ENCODE peak calls at places on chromosomes 2 and 18, in six cellular contexts. M is T-helper 17 cell, G is A172, T is Karpas-422, Q is AG04449, N is GM06990. J is an unnamed sample.

GRCh38 chr2:157620956-157621355 is 7.7 kb downstream of the ACVR1C start:
- DNase-seq in M (no peak), G (no peak), T (no peak), Q (peak; percentile 14), N (no peak), J (no peak)

GRCh38 chr2:12412898-12413305 is 303.8 kb upstream of the TRIB2 start:
- DNase-seq in M (no peak), G (peak; percentile 86), T (no peak), Q (no peak), N (peak; percentile 56), J (no peak)

GRCh38 chr2:236238756-236239155 is 25.4 kb downstream of the ASB18 start:
- DNase-seq in M (no peak), G (no peak), T (no peak), Q (no peak), N (no peak), J (no peak)

GRCh38 chr2:1154710-1155594 is 204.3 kb downstream of the SNTG2 start:
- DNase-seq in M (no peak), G (no peak), T (no peak), Q (no peak), N (no peak), J (no peak)

GRCh38 chr2:165837122-165837521 is 43.1 kb upstream of the GALNT3 start:
- DNase-seq in M (no peak), G (peak; percentile 73), T (no peak), Q (peak; percentile 14), N (no peak), J (peak; percentile 47)

GRCh38 chr2:218261424-218262273 is 834 bp downstream of the GPBAR1 start:
- DNase-seq in M (no peak), G (no peak), T (peak; percentile 65), Q (no peak), N (no peak), J (no peak)

GRCh38 chr2:158729873-158730620 is 65.1 kb upstream of the DAPL1 start:
- DNase-seq in M (no peak), G (no peak), T (no peak), Q (no peak), N (no peak), J (no peak)

GRCh38 chr2:221429741-221430491 is 142.2 kb downstream of the EPHA4 start:
- DNase-seq in M (no peak), G (no peak), T (no peak), Q (no peak), N (no peak), J (no peak)

GRCh38 chr2:28283861-28284260 is 108.8 kb upstream of the FOSL2 start:
- DNase-seq in M (no peak), G (no peak), T (no peak), Q (no peak), N (no peak), J (no peak)

GRCh38 chr18:7945882-7946281 is 378.8 kb downstream of the PTPRM start:
- DNase-seq in M (no peak), G (peak; percentile 79), T (no peak), Q (peak; percentile 82), N (no peak), J (peak; percentile 93)

GRCh38 chr2:113826346-113827285 is 63.3 kb upstream of the ACTR3 start:
- DNase-seq in M (no peak), G (no peak), T (no peak), Q (no peak), N (no peak), J (no peak)

GRCh38 chr2:167187049-167187727 is 298.9 kb downstream of the XIRP2 start:
- DNase-seq in M (no peak), G (no peak), T (no peak), Q (no peak), N (no peak), J (no peak)

GRCh38 chr18:58805482-58806187 is 59.0 kb upstream of the ZNF532 start:
- DNase-seq in M (no peak), G (no peak), T (no peak), Q (no peak), N (no peak), J (no peak)

GRCh38 chr18:41955688-41956087 is 654 bp downstream of the PIK3C3 start:
- DNase-seq in M (no peak), G (peak; percentile 18), T (no peak), Q (no peak), N (no peak), J (no peak)

GRCh38 chr2:163828760-163829159 is 93.0 kb upstream of the FIGN start:
- DNase-seq in M (no peak), G (no peak), T (no peak), Q (no peak), N (no peak), J (no peak)

GRCh38 chr2:149409506-149409905 is 79.1 kb downstream of the LYPD6 start:
- DNase-seq in M (no peak), G (no peak), T (no peak), Q (no peak), N (no peak), J (no peak)

GRCh38 chr2:219155054-219155644 is 5.5 kb downstream of the NHEJ1 start:
- DNase-seq in M (no peak), G (peak; percentile 77), T (peak; percentile 90), Q (no peak), N (no peak), J (peak; percentile 89)